ENCODE peak calls at places on chromosomes 6 and 20, in eight cellular contexts. H is activated CD4-positive, alpha-beta T cell treated with anti-CD3 and anti-CD28 coated beads for 24 hours; Y is hepatic stellate cell; K is amniotic stem cell; W is stimulated activated CD4-positive, alpha-beta T cell treated with anti-CD3 and anti-CD28 coated beads, Interleukin-1b, Interleukin-23, amount 100 ng/mL, for 4 hours; L is NK-92 treated with Interleukin-12 subunit alpha and Interleukin-12 subunit beta, amount 100 ng/mL, for 24 hours; U is GM23248; G is LHCN-M2. V is an unnamed sample.

GRCh38 chr20:58883243-58883691 is 30.8 kb downstream of the GNAS start:
- DNase-seq in L (no peak), K (no peak), G (peak), H (no peak), Y (no peak), W (no peak), U (peak), V (no peak)

GRCh38 chr6:134873500-134874388 is 76.2 kb downstream of the ALDH8A1 start:
- DNase-seq in L (no peak), W (peak), G (no peak), K (no peak), Y (no peak), H (no peak), U (no peak), V (no peak)

GRCh38 chr6:166006593-166007301 is 160.9 kb downstream of the TBXT start:
- DNase-seq in U (peak), L (no peak), W (no peak), K (no peak), H (no peak), G (no peak), Y (peak), V (peak)

GRCh38 chr6:34663371-34663770 is 33.2 kb downstream of the ILRUN start:
- DNase-seq in Y (no peak), G (no peak), K (no peak), U (no peak), W (no peak), H (no peak), L (no peak), V (no peak)

GRCh38 chr6:16769131-16769985 is 8.1 kb upstream of the ATXN1 start:
- DNase-seq in H (peak), U (peak), L (peak), Y (no peak), K (no peak), G (peak), W (peak), V (peak)

GRCh38 chr20:56554869-56555268 is 21.8 kb downstream of the FAM209B start:
- DNase-seq in G (peak), K (peak), U (peak), L (peak), Y (peak), H (peak), W (no peak), V (peak)

GRCh38 chr20:61045876-61046585 is 206.0 kb upstream of the CDH4 start:
- DNase-seq in U (no peak), G (no peak), L (no peak), H (no peak), Y (no peak), K (no peak), W (no peak), V (no peak)

GRCh38 chr20:24490598-24490997 is 21.2 kb downstream of the SYNDIG1 start:
- DNase-seq in U (no peak), G (no peak), W (no peak), L (no peak), K (no peak), H (no peak), Y (no peak), V (no peak)

GRCh38 chr6:111119550-111120329 is 32.4 kb downstream of the SLC16A10 start:
- DNase-seq in Y (no peak), L (no peak), U (no peak), H (no peak), W (no peak), G (peak), K (no peak), V (no peak)

GRCh38 chr6:33428219-33428890 is 8.5 kb downstream of the SYNGAP1 start:
- DNase-seq in G (peak), K (no peak), W (no peak), U (peak), Y (peak), H (no peak), L (no peak), V (no peak)

GRCh38 chr20:4893709-4894108 is 107.6 kb downstream of the SLC23A2 start:
- DNase-seq in L (no peak), W (no peak), H (no peak), U (no peak), K (no peak), Y (no peak), G (no peak), V (no peak)

GRCh38 chr20:17971571-17972013 is 2.8 kb downstream of the MGME1 start:
- DNase-seq in U (peak), W (no peak), G (peak), K (no peak), L (no peak), Y (peak), H (no peak), V (no peak)

GRCh38 chr6:151215999-151216398 is 23.8 kb upstream of the AKAP12 start:
- DNase-seq in L (no peak), H (no peak), Y (no peak), U (no peak), W (no peak), G (no peak), K (no peak), V (no peak)

GRCh38 chr20:44398303-44398702 is 42.8 kb downstream of the HNF4A start:
- DNase-seq in H (no peak), W (no peak), Y (peak), U (peak), K (no peak), G (peak), L (no peak), V (peak)

GRCh38 chr20:44730441-44730840 is 15.2 kb upstream of the KCNK15 start:
- DNase-seq in Y (no peak), L (no peak), H (no peak), K (peak), U (peak), G (peak), W (no peak), V (peak)

GRCh38 chr6:151242420-151242841 is 2.7 kb downstream of the AKAP12 start:
- DNase-seq in K (no peak), H (no peak), W (no peak), L (no peak), G (no peak), U (no peak), Y (no peak), V (no peak)

GRCh38 chr6:137873273-137873762 is 6.3 kb downstream of the TNFAIP3 start:
- DNase-seq in H (peak), G (peak), W (peak), K (no peak), Y (no peak), L (no peak), U (peak), V (peak)

GRCh38 chr20:41307021-41307420 is 10.5 kb downstream of the ZHX3 start:
- DNase-seq in K (no peak), Y (no peak), U (no peak), L (no peak), H (no peak), W (no peak), G (no peak), V (no peak)

GRCh38 chr20:61397146-61397545 is 145.1 kb downstream of the CDH4 start:
- DNase-seq in U (no peak), W (no peak), L (no peak), Y (no peak), H (no peak), G (no peak), K (no peak), V (no peak)

GRCh38 chr20:25042531-25043498 is 15.1 kb downstream of the ACSS1 start:
- DNase-seq in W (no peak), G (no peak), H (peak), U (no peak), L (no peak), K (no peak), Y (no peak), V (no peak)

GRCh38 chr6:109440325-109441068 is at the start of the genes PPIL6 and SMPD2:
- DNase-seq in G (peak), L (peak), H (peak), K (peak), W (peak), U (peak), Y (peak), V (peak)

GRCh38 chr6:16377470-16377869 is 139.1 kb downstream of the GMPR start:
- DNase-seq in Y (no peak), L (no peak), K (no peak), U (no peak), G (no peak), W (no peak), H (no peak), V (no peak)